ENCODE peak calls at places on chromosome 5, in nine cellular contexts. One of them, this sample, is unnamed.

GRCh38 chr5:150574818-150575537 is 65.5 kb upstream of the SYNPO start:
- DNase-seq in fibroblast of gingiva: peak; percentile 42
- DNase-seq in CD8-positive, alpha-beta T cell: no peak
- DNase-seq in stimulated activated effector memory CD8-positive, alpha-beta T cell treated with anti-CD3 and anti-CD28 coated beads, Interleukin-12 subunit alpha, Interleukin-12 subunit beta, amount 100 ng/mL, for 72 hours: no peak
- DNase-seq in mucosa of gallbladder: no peak
- DNase-seq in cardiac fibroblast: no peak
- DNase-seq in fibroblast of mammary gland: no peak
- DNase-seq in activated T-cell treated with anti-CD3 and anti-CD28 coated beads, Interleukin-2, amount 50 U/mL, for 48 hours: no peak
- DNase-seq in Daoy: no peak
- DNase-seq in this sample: no peak

GRCh38 chr5:1546556-1546955 is 22.8 kb upstream of the LPCAT1 start:
- DNase-seq in fibroblast of gingiva: no peak
- DNase-seq in CD8-positive, alpha-beta T cell: no peak
- DNase-seq in stimulated activated effector memory CD8-positive, alpha-beta T cell treated with anti-CD3 and anti-CD28 coated beads, Interleukin-12 subunit alpha, Interleukin-12 subunit beta, amount 100 ng/mL, for 72 hours: peak; percentile 26
- DNase-seq in mucosa of gallbladder: peak; percentile 7
- DNase-seq in cardiac fibroblast: no peak
- DNase-seq in fibroblast of mammary gland: no peak
- DNase-seq in activated T-cell treated with anti-CD3 and anti-CD28 coated beads, Interleukin-2, amount 50 U/mL, for 48 hours: no peak
- DNase-seq in Daoy: no peak
- DNase-seq in this sample: no peak

GRCh38 chr5:43140286-43140685 is 19.6 kb downstream of the ZNF131 start:
- DNase-seq in fibroblast of gingiva: no peak
- DNase-seq in CD8-positive, alpha-beta T cell: no peak
- DNase-seq in stimulated activated effector memory CD8-positive, alpha-beta T cell treated with anti-CD3 and anti-CD28 coated beads, Interleukin-12 subunit alpha, Interleukin-12 subunit beta, amount 100 ng/mL, for 72 hours: no peak
- DNase-seq in mucosa of gallbladder: no peak
- DNase-seq in cardiac fibroblast: peak; percentile 59
- DNase-seq in fibroblast of mammary gland: peak; percentile 74
- DNase-seq in activated T-cell treated with anti-CD3 and anti-CD28 coated beads, Interleukin-2, amount 50 U/mL, for 48 hours: no peak
- DNase-seq in Daoy: no peak
- DNase-seq in this sample: no peak

GRCh38 chr5:129177451-129177850 is 82.9 kb downstream of the ISOC1 start:
- DNase-seq in fibroblast of gingiva: no peak
- DNase-seq in CD8-positive, alpha-beta T cell: no peak
- DNase-seq in stimulated activated effector memory CD8-positive, alpha-beta T cell treated with anti-CD3 and anti-CD28 coated beads, Interleukin-12 subunit alpha, Interleukin-12 subunit beta, amount 100 ng/mL, for 72 hours: no peak
- DNase-seq in mucosa of gallbladder: no peak
- DNase-seq in cardiac fibroblast: no peak
- DNase-seq in fibroblast of mammary gland: no peak
- DNase-seq in activated T-cell treated with anti-CD3 and anti-CD28 coated beads, Interleukin-2, amount 50 U/mL, for 48 hours: no peak
- DNase-seq in Daoy: no peak
- DNase-seq in this sample: no peak

GRCh38 chr5:59107692-59108091 is 524.8 kb downstream of the RAB3C start:
- DNase-seq in fibroblast of gingiva: peak; percentile 81
- DNase-seq in CD8-positive, alpha-beta T cell: no peak
- DNase-seq in stimulated activated effector memory CD8-positive, alpha-beta T cell treated with anti-CD3 and anti-CD28 coated beads, Interleukin-12 subunit alpha, Interleukin-12 subunit beta, amount 100 ng/mL, for 72 hours: no peak
- DNase-seq in mucosa of gallbladder: peak; percentile 48
- DNase-seq in cardiac fibroblast: peak; percentile 71
- DNase-seq in fibroblast of mammary gland: peak; percentile 60
- DNase-seq in activated T-cell treated with anti-CD3 and anti-CD28 coated beads, Interleukin-2, amount 50 U/mL, for 48 hours: no peak
- DNase-seq in Daoy: no peak
- DNase-seq in this sample: no peak

GRCh38 chr5:112146323-112146848 is 272.7 kb downstream of the EPB41L4A start:
- DNase-seq in fibroblast of gingiva: peak; percentile 89
- DNase-seq in CD8-positive, alpha-beta T cell: no peak
- DNase-seq in stimulated activated effector memory CD8-positive, alpha-beta T cell treated with anti-CD3 and anti-CD28 coated beads, Interleukin-12 subunit alpha, Interleukin-12 subunit beta, amount 100 ng/mL, for 72 hours: no peak
- DNase-seq in mucosa of gallbladder: no peak
- DNase-seq in cardiac fibroblast: peak; percentile 90
- DNase-seq in fibroblast of mammary gland: peak; percentile 97
- DNase-seq in activated T-cell treated with anti-CD3 and anti-CD28 coated beads, Interleukin-2, amount 50 U/mL, for 48 hours: no peak
- DNase-seq in Daoy: no peak
- DNase-seq in this sample: no peak

GRCh38 chr5:122150128-122150685 is 20.9 kb downstream of the ZNF474 start:
- DNase-seq in fibroblast of gingiva: no peak
- DNase-seq in CD8-positive, alpha-beta T cell: no peak
- DNase-seq in stimulated activated effector memory CD8-positive, alpha-beta T cell treated with anti-CD3 and anti-CD28 coated beads, Interleukin-12 subunit alpha, Interleukin-12 subunit beta, amount 100 ng/mL, for 72 hours: no peak
- DNase-seq in mucosa of gallbladder: no peak
- DNase-seq in cardiac fibroblast: no peak
- DNase-seq in fibroblast of mammary gland: no peak
- DNase-seq in activated T-cell treated with anti-CD3 and anti-CD28 coated beads, Interleukin-2, amount 50 U/mL, for 48 hours: no peak
- DNase-seq in Daoy: peak; percentile 71
- DNase-seq in this sample: no peak

GRCh38 chr5:98564836-98565235 is 208.6 kb upstream of the RGMB start:
- DNase-seq in fibroblast of gingiva: peak; percentile 40
- DNase-seq in CD8-positive, alpha-beta T cell: no peak
- DNase-seq in stimulated activated effector memory CD8-positive, alpha-beta T cell treated with anti-CD3 and anti-CD28 coated beads, Interleukin-12 subunit alpha, Interleukin-12 subunit beta, amount 100 ng/mL, for 72 hours: no peak
- DNase-seq in mucosa of gallbladder: no peak
- DNase-seq in cardiac fibroblast: no peak
- DNase-seq in fibroblast of mammary gland: peak; percentile 31
- DNase-seq in activated T-cell treated with anti-CD3 and anti-CD28 coated beads, Interleukin-2, amount 50 U/mL, for 48 hours: no peak
- DNase-seq in Daoy: no peak
- DNase-seq in this sample: no peak

GRCh38 chr5:68424799-68425537 is 209.4 kb downstream of the PIK3R1 start:
- DNase-seq in fibroblast of gingiva: no peak
- DNase-seq in CD8-positive, alpha-beta T cell: no peak
- DNase-seq in stimulated activated effector memory CD8-positive, alpha-beta T cell treated with anti-CD3 and anti-CD28 coated beads, Interleukin-12 subunit alpha, Interleukin-12 subunit beta, amount 100 ng/mL, for 72 hours: no peak
- DNase-seq in mucosa of gallbladder: no peak
- DNase-seq in cardiac fibroblast: peak; percentile 42
- DNase-seq in fibroblast of mammary gland: peak; percentile 70
- DNase-seq in activated T-cell treated with anti-CD3 and anti-CD28 coated beads, Interleukin-2, amount 50 U/mL, for 48 hours: no peak
- DNase-seq in Daoy: peak; percentile 28
- DNase-seq in this sample: no peak

This sample was measured in NCI-H510A treated with DMSO at 0.1 percent for 48 hours.